ENCODE peak calls at places on chromosome 5, in five cellular contexts. H, U, N, S and F are unnamed samples.

GRCh38 chr5:45189481-45189880 is 380.7 kb downstream of the MRPS30 start:
- DNase-seq in H (no peak), U (no peak), N (no peak), S (peak), F (no peak)

GRCh38 chr5:40652441-40653220 is 27.1 kb upstream of the PTGER4 start:
- DNase-seq in H (no peak), U (no peak), N (no peak), S (no peak), F (no peak)

GRCh38 chr5:139363937-139364336 is 19.2 kb downstream of the SLC23A1 start:
- DNase-seq in H (no peak), U (no peak), N (no peak), S (no peak), F (no peak)

GRCh38 chr5:99605904-99606303 is 677.1 kb upstream of the CHD1 start:
- DNase-seq in H (no peak), U (no peak), N (no peak), S (no peak), F (no peak)

GRCh38 chr5:111859533-111860270 is 102.7 kb upstream of the NREP start:
- DNase-seq in H (peak), U (peak), N (no peak), S (no peak), F (peak)

GRCh38 chr5:42620579-42621216 is 135.9 kb upstream of the CCDC152 start:
- DNase-seq in H (peak), U (no peak), N (no peak), S (peak), F (peak)

GRCh38 chr5:66849803-66850202 is 253.6 kb downstream of the MAST4 start:
- DNase-seq in H (peak), U (peak), N (no peak), S (no peak), F (peak)

GRCh38 chr5:126519637-126520592 is 75.1 kb downstream of the ALDH7A1 start:
- DNase-seq in H (peak), U (no peak), N (no peak), S (no peak), F (peak)

GRCh38 chr5:151694035-151694485 is 7.3 kb upstream of the SPARC start:
- DNase-seq in H (no peak), U (no peak), N (no peak), S (no peak), F (peak)

GRCh38 chr5:59814563-59814872 is 79.0 kb downstream of the PDE4D start:
- DNase-seq in H (no peak), U (no peak), N (no peak), S (no peak), F (no peak)

GRCh38 chr5:59038169-59039002 is 455.5 kb downstream of the RAB3C start:
- DNase-seq in H (peak), U (no peak), N (no peak), S (no peak), F (peak)

GRCh38 chr5:32308951-32309350 is 3.8 kb downstream of the MTMR12 start:
- DNase-seq in H (no peak), U (no peak), N (no peak), S (no peak), F (peak)

GRCh38 chr5:115375922-115376321 is 79.5 kb upstream of the CCDC112 start:
- DNase-seq in H (peak), U (no peak), N (no peak), S (no peak), F (no peak)

GRCh38 chr5:15538516-15538915 is 38.5 kb downstream of the FBXL7 start:
- DNase-seq in H (no peak), U (no peak), N (no peak), S (no peak), F (no peak)